ENCODE peak calls at places on chromosomes 7 and 10, in nine cellular contexts. One of them, this sample, is unnamed.

GRCh38 chr10:52532650-52533290 is 218.7 kb downstream of the DKK1 start:
- DNase-seq in fibroblast of the aortic adventitia: no peak
- DNase-seq in Peyer's patch: no peak
- DNase-seq in right lobe of liver: no peak
- DNase-seq in RWPE2: no peak
- DNase-seq in ovary: no peak
- DNase-seq in foreskin fibroblast: no peak
- DNase-seq in choroid plexus epithelial cell: no peak
- DNase-seq in upper lobe of right lung: no peak
- DNase-seq in this sample: no peak

GRCh38 chr10:50651808-50652207 is 28.1 kb upstream of the SGMS1 start:
- DNase-seq in fibroblast of the aortic adventitia: no peak
- DNase-seq in Peyer's patch: no peak
- DNase-seq in right lobe of liver: no peak
- DNase-seq in RWPE2: no peak
- DNase-seq in ovary: no peak
- DNase-seq in foreskin fibroblast: peak
- DNase-seq in choroid plexus epithelial cell: peak
- DNase-seq in upper lobe of right lung: no peak
- DNase-seq in this sample: no peak

GRCh38 chr10:35992107-35992506 is 350.0 kb upstream of the FZD8 start:
- DNase-seq in fibroblast of the aortic adventitia: no peak
- DNase-seq in Peyer's patch: no peak
- DNase-seq in right lobe of liver: no peak
- DNase-seq in RWPE2: no peak
- DNase-seq in ovary: no peak
- DNase-seq in foreskin fibroblast: no peak
- DNase-seq in choroid plexus epithelial cell: no peak
- DNase-seq in upper lobe of right lung: no peak
- DNase-seq in this sample: no peak

GRCh38 chr10:89355373-89355772 is 22.5 kb upstream of the IFIT1B start:
- DNase-seq in fibroblast of the aortic adventitia: peak
- DNase-seq in Peyer's patch: no peak
- DNase-seq in right lobe of liver: no peak
- DNase-seq in RWPE2: no peak
- DNase-seq in ovary: no peak
- DNase-seq in foreskin fibroblast: peak
- DNase-seq in choroid plexus epithelial cell: peak
- DNase-seq in upper lobe of right lung: no peak
- DNase-seq in this sample: no peak

GRCh38 chr7:4261038-4261960 is 420.8 kb upstream of the FOXK1 start:
- DNase-seq in fibroblast of the aortic adventitia: no peak
- DNase-seq in Peyer's patch: no peak
- DNase-seq in right lobe of liver: no peak
- DNase-seq in RWPE2: no peak
- DNase-seq in ovary: no peak
- DNase-seq in foreskin fibroblast: no peak
- DNase-seq in choroid plexus epithelial cell: no peak
- DNase-seq in upper lobe of right lung: no peak
- DNase-seq in this sample: peak

GRCh38 chr7:113209449-113210203 is 91.3 kb upstream of the SMIM30 start:
- DNase-seq in fibroblast of the aortic adventitia: no peak
- DNase-seq in Peyer's patch: no peak
- DNase-seq in right lobe of liver: no peak
- DNase-seq in RWPE2: no peak
- DNase-seq in ovary: no peak
- DNase-seq in foreskin fibroblast: peak
- DNase-seq in choroid plexus epithelial cell: no peak
- DNase-seq in upper lobe of right lung: no peak
- DNase-seq in this sample: no peak

GRCh38 chr7:125391921-125392320 is 462.3 kb upstream of the POT1 start:
- DNase-seq in fibroblast of the aortic adventitia: peak
- DNase-seq in Peyer's patch: no peak
- DNase-seq in right lobe of liver: no peak
- DNase-seq in RWPE2: no peak
- DNase-seq in ovary: no peak
- DNase-seq in foreskin fibroblast: no peak
- DNase-seq in choroid plexus epithelial cell: peak
- DNase-seq in upper lobe of right lung: no peak
- DNase-seq in this sample: no peak

GRCh38 chr7:47535033-47535703 is 46.7 kb downstream of the TNS3 start:
- DNase-seq in fibroblast of the aortic adventitia: no peak
- DNase-seq in Peyer's patch: no peak
- DNase-seq in right lobe of liver: no peak
- DNase-seq in RWPE2: no peak
- DNase-seq in ovary: no peak
- DNase-seq in foreskin fibroblast: peak
- DNase-seq in choroid plexus epithelial cell: peak
- DNase-seq in upper lobe of right lung: no peak
- DNase-seq in this sample: no peak

GRCh38 chr10:3783313-3783689 is 1.7 kb downstream of the KLF6 start:
- DNase-seq in fibroblast of the aortic adventitia: peak
- DNase-seq in Peyer's patch: peak
- DNase-seq in right lobe of liver: peak
- DNase-seq in RWPE2: no peak
- DNase-seq in ovary: peak
- DNase-seq in foreskin fibroblast: peak
- DNase-seq in choroid plexus epithelial cell: peak
- DNase-seq in upper lobe of right lung: no peak
- DNase-seq in this sample: no peak

GRCh38 chr7:139588632-139589031 is 65.1 kb downstream of the CLEC2L start:
- DNase-seq in fibroblast of the aortic adventitia: peak
- DNase-seq in Peyer's patch: no peak
- DNase-seq in right lobe of liver: no peak
- DNase-seq in RWPE2: no peak
- DNase-seq in ovary: peak
- DNase-seq in foreskin fibroblast: peak
- DNase-seq in choroid plexus epithelial cell: peak
- DNase-seq in upper lobe of right lung: no peak
- DNase-seq in this sample: peak

DNA sequence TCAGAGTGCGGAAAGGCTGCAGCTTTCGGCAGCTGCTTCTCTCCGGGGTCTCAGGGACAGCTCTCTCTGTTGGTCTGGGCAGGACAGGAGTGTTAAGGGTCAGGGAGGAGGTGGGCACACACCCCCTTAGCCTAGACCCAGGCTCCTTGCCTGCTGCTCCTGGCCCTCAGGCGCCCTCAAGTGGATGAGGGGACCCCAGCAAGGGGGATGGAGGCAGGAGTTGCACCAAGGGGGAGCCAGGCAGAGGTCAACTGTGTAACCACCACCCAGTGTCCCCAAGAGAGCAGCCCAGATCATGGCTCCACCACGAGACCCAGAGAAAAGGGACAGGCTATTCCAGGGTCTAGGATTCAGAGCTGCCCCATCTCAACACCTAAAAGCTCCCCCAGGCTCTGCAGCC is 26.9 kb downstream of the SPOCK2 start:
- DNase-seq in fibroblast of the aortic adventitia: no peak
- DNase-seq in Peyer's patch: no peak
- DNase-seq in right lobe of liver: no peak
- DNase-seq in RWPE2: no peak
- DNase-seq in ovary: no peak
- DNase-seq in foreskin fibroblast: no peak
- DNase-seq in choroid plexus epithelial cell: no peak
- DNase-seq in upper lobe of right lung: no peak
- DNase-seq in this sample: no peak
- TF ChIP-seq CTCF in fibroblast of the aortic adventitia: peak
- TF ChIP-seq CTCF in Peyer's patch: no peak
- TF ChIP-seq CTCF in right lobe of liver: no peak
- TF ChIP-seq CTCF in RWPE2: peak
- TF ChIP-seq CTCF in ovary: no peak
- TF ChIP-seq CTCF in foreskin fibroblast: peak
- TF ChIP-seq CTCF in choroid plexus epithelial cell: peak
- TF ChIP-seq CTCF in upper lobe of right lung: no peak
- TF ChIP-seq CTCF in this sample: peak

GRCh38 chr10:47044741-47045140 is 133.5 kb downstream of the PTPN20 start:
- DNase-seq in fibroblast of the aortic adventitia: peak
- DNase-seq in Peyer's patch: no peak
- DNase-seq in right lobe of liver: no peak
- DNase-seq in RWPE2: no peak
- DNase-seq in ovary: no peak
- DNase-seq in foreskin fibroblast: no peak
- DNase-seq in choroid plexus epithelial cell: no peak
- DNase-seq in upper lobe of right lung: peak
- DNase-seq in this sample: peak

GRCh38 chr10:47042815-47043750 is 131.9 kb downstream of the PTPN20 start:
- DNase-seq in fibroblast of the aortic adventitia: no peak
- DNase-seq in Peyer's patch: no peak
- DNase-seq in right lobe of liver: peak
- DNase-seq in RWPE2: no peak
- DNase-seq in ovary: no peak
- DNase-seq in foreskin fibroblast: no peak
- DNase-seq in choroid plexus epithelial cell: no peak
- DNase-seq in upper lobe of right lung: peak
- DNase-seq in this sample: peak

GRCh38 chr10:47042199-47042473 is 130.9 kb downstream of the PTPN20 start:
- DNase-seq in fibroblast of the aortic adventitia: no peak
- DNase-seq in Peyer's patch: no peak
- DNase-seq in right lobe of liver: peak
- DNase-seq in RWPE2: no peak
- DNase-seq in ovary: no peak
- DNase-seq in foreskin fibroblast: no peak
- DNase-seq in choroid plexus epithelial cell: no peak
- DNase-seq in upper lobe of right lung: no peak
- DNase-seq in this sample: peak

GRCh38 chr10:47045331-47045861 is 134.2 kb downstream of the PTPN20 start:
- DNase-seq in fibroblast of the aortic adventitia: no peak
- DNase-seq in Peyer's patch: no peak
- DNase-seq in right lobe of liver: peak
- DNase-seq in RWPE2: no peak
- DNase-seq in ovary: no peak
- DNase-seq in foreskin fibroblast: no peak
- DNase-seq in choroid plexus epithelial cell: no peak
- DNase-seq in upper lobe of right lung: peak
- DNase-seq in this sample: peak

GRCh38 chr10:47043928-47044544 is 132.8 kb downstream of the PTPN20 start:
- DNase-seq in fibroblast of the aortic adventitia: no peak
- DNase-seq in Peyer's patch: no peak
- DNase-seq in right lobe of liver: no peak
- DNase-seq in RWPE2: no peak
- DNase-seq in ovary: no peak
- DNase-seq in foreskin fibroblast: no peak
- DNase-seq in choroid plexus epithelial cell: no peak
- DNase-seq in upper lobe of right lung: peak
- DNase-seq in this sample: peak
- TF ChIP-seq CTCF in fibroblast of the aortic adventitia: no peak
- TF ChIP-seq CTCF in Peyer's patch: no peak
- TF ChIP-seq CTCF in right lobe of liver: no peak
- TF ChIP-seq CTCF in RWPE2: no peak
- TF ChIP-seq CTCF in ovary: no peak
- TF ChIP-seq CTCF in foreskin fibroblast: no peak
- TF ChIP-seq CTCF in choroid plexus epithelial cell: no peak
- TF ChIP-seq CTCF in upper lobe of right lung: no peak
- TF ChIP-seq CTCF in this sample: no peak

GRCh38 chr7:74364061-74364460 is 74.9 kb downstream of the CLIP2 start:
- DNase-seq in fibroblast of the aortic adventitia: no peak
- DNase-seq in Peyer's patch: no peak
- DNase-seq in right lobe of liver: no peak
- DNase-seq in RWPE2: no peak
- DNase-seq in ovary: no peak
- DNase-seq in foreskin fibroblast: no peak
- DNase-seq in choroid plexus epithelial cell: no peak
- DNase-seq in upper lobe of right lung: no peak
- DNase-seq in this sample: no peak
- TF ChIP-seq CTCF in fibroblast of the aortic adventitia: peak
- TF ChIP-seq CTCF in Peyer's patch: no peak
- TF ChIP-seq CTCF in right lobe of liver: no peak
- TF ChIP-seq CTCF in RWPE2: no peak
- TF ChIP-seq CTCF in ovary: no peak
- TF ChIP-seq CTCF in foreskin fibroblast: no peak
- TF ChIP-seq CTCF in choroid plexus epithelial cell: peak
- TF ChIP-seq CTCF in upper lobe of right lung: peak
- TF ChIP-seq CTCF in this sample: peak

GRCh38 chr7:140674899-140675701 is 2.4 kb downstream of the ADCK2 start:
- DNase-seq in fibroblast of the aortic adventitia: peak
- DNase-seq in Peyer's patch: no peak
- DNase-seq in right lobe of liver: no peak
- DNase-seq in RWPE2: no peak
- DNase-seq in ovary: no peak
- DNase-seq in foreskin fibroblast: peak
- DNase-seq in choroid plexus epithelial cell: peak
- DNase-seq in upper lobe of right lung: peak
- DNase-seq in this sample: peak
- TF ChIP-seq CTCF in fibroblast of the aortic adventitia: peak
- TF ChIP-seq CTCF in Peyer's patch: peak
- TF ChIP-seq CTCF in right lobe of liver: peak
- TF ChIP-seq CTCF in RWPE2: peak
- TF ChIP-seq CTCF in ovary: no peak
- TF ChIP-seq CTCF in foreskin fibroblast: peak
- TF ChIP-seq CTCF in choroid plexus epithelial cell: peak
- TF ChIP-seq CTCF in upper lobe of right lung: peak
- TF ChIP-seq CTCF in this sample: peak

GRCh38 chr10:117450940-117451339 is 75.7 kb upstream of the PDZD8 start:
- DNase-seq in fibroblast of the aortic adventitia: peak
- DNase-seq in Peyer's patch: no peak
- DNase-seq in right lobe of liver: no peak
- DNase-seq in RWPE2: no peak
- DNase-seq in ovary: no peak
- DNase-seq in foreskin fibroblast: no peak
- DNase-seq in choroid plexus epithelial cell: no peak
- DNase-seq in upper lobe of right lung: no peak
- DNase-seq in this sample: no peak

GRCh38 chr10:117454502-117454901 is 79.3 kb upstream of the PDZD8 start:
- DNase-seq in fibroblast of the aortic adventitia: peak
- DNase-seq in Peyer's patch: no peak
- DNase-seq in right lobe of liver: no peak
- DNase-seq in RWPE2: no peak
- DNase-seq in ovary: no peak
- DNase-seq in foreskin fibroblast: peak
- DNase-seq in choroid plexus epithelial cell: peak
- DNase-seq in upper lobe of right lung: no peak
- DNase-seq in this sample: no peak

GRCh38 chr10:117448840-117449239 is 73.6 kb upstream of the PDZD8 start:
- DNase-seq in fibroblast of the aortic adventitia: no peak
- DNase-seq in Peyer's patch: no peak
- DNase-seq in right lobe of liver: no peak
- DNase-seq in RWPE2: no peak
- DNase-seq in ovary: no peak
- DNase-seq in foreskin fibroblast: no peak
- DNase-seq in choroid plexus epithelial cell: no peak
- DNase-seq in upper lobe of right lung: no peak
- DNase-seq in this sample: no peak

GRCh38 chr10:117445992-117446391 is 70.8 kb upstream of the PDZD8 start:
- DNase-seq in fibroblast of the aortic adventitia: no peak
- DNase-seq in Peyer's patch: no peak
- DNase-seq in right lobe of liver: no peak
- DNase-seq in RWPE2: no peak
- DNase-seq in ovary: no peak
- DNase-seq in foreskin fibroblast: no peak
- DNase-seq in choroid plexus epithelial cell: no peak
- DNase-seq in upper lobe of right lung: no peak
- DNase-seq in this sample: no peak

DNA sequence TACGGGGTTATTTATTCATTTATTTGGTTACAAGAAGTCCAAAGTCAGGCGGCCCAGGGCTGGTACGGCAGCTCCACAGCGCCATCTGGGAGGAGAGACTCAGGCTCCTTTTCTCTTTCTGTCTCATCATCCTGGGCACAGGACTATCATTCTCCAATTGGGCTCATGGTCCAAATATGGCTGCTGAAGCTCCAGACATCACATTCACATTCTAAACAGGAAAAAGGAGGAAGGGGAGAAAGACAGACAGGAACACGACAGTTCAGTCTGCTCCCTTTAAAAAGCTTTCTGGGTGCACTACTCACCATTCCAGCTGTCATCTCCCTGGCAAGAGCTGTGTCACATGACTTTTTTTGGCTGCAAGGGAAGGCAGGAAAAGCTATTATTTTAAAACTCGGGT is 74.4 kb upstream of the PDZD8 start:
- DNase-seq in fibroblast of the aortic adventitia: peak
- DNase-seq in Peyer's patch: no peak
- DNase-seq in right lobe of liver: no peak
- DNase-seq in RWPE2: no peak
- DNase-seq in ovary: no peak
- DNase-seq in foreskin fibroblast: peak
- DNase-seq in choroid plexus epithelial cell: peak
- DNase-seq in upper lobe of right lung: no peak
- DNase-seq in this sample: no peak
- TF ChIP-seq CTCF in fibroblast of the aortic adventitia: no peak
- TF ChIP-seq CTCF in Peyer's patch: no peak
- TF ChIP-seq CTCF in right lobe of liver: no peak
- TF ChIP-seq CTCF in RWPE2: peak
- TF ChIP-seq CTCF in ovary: no peak
- TF ChIP-seq CTCF in foreskin fibroblast: no peak
- TF ChIP-seq CTCF in choroid plexus epithelial cell: peak
- TF ChIP-seq CTCF in upper lobe of right lung: no peak
- TF ChIP-seq CTCF in this sample: peak